ENCODE peak calls at places on chromosomes 11 and 22, in seven cellular contexts. B, N, C, V, J, Y and M are unnamed samples.

GRCh38 chr11:73140213-73141030 is 1.7 kb downstream of the FCHSD2 start:
- DNase-seq in B (no peak), N (peak; percentile 41), C (peak; percentile 60), V (no peak), J (no peak), Y (no peak), M (no peak)

GRCh38 chr11:31967404-31967950 is 123.4 kb upstream of the RCN1 start:
- DNase-seq in B (no peak), N (no peak), C (no peak), V (no peak), J (no peak), Y (no peak), M (no peak)

GRCh38 chr11:132650969-132651720 is 881.2 kb downstream of the OPCML start:
- DNase-seq in B (no peak), N (no peak), C (no peak), V (no peak), J (no peak), Y (no peak), M (no peak)

GRCh38 chr11:113521737-113522517 is 46.7 kb upstream of the DRD2 start:
- DNase-seq in B (no peak), N (no peak), C (no peak), V (no peak), J (no peak), Y (no peak), M (no peak)

GRCh38 chr11:2577071-2578005 is 122.5 kb downstream of the KCNQ1OT1 start:
- DNase-seq in B (peak; percentile 20), N (no peak), C (no peak), V (peak; percentile 52), J (no peak), Y (peak; percentile 65), M (no peak)

GRCh38 chr11:85665756-85666155 is 827 bp upstream of the CREBZF start:
- DNase-seq in B (no peak), N (no peak), C (no peak), V (peak; percentile 39), J (no peak), Y (no peak), M (no peak)

GRCh38 chr11:48116843-48117242 is 99.8 kb upstream of the OR4B1 start:
- DNase-seq in B (no peak), N (no peak), C (peak; percentile 77), V (no peak), J (no peak), Y (no peak), M (no peak)

GRCh38 chr22:35131423-35132050 is 65.6 kb downstream of the ISX start:
- DNase-seq in B (no peak), N (no peak), C (no peak), V (no peak), J (no peak), Y (no peak), M (no peak)

GRCh38 chr11:31958086-31958735 is 132.7 kb upstream of the RCN1 start:
- DNase-seq in B (peak; percentile 47), N (peak; percentile 35), C (peak; percentile 86), V (peak; percentile 69), J (peak; percentile 28), Y (no peak), M (peak; percentile 32)

GRCh38 chr22:29309332-29310064 is 3.0 kb downstream of the GAS2L1 start:
- DNase-seq in B (peak; percentile 72), N (no peak), C (no peak), V (peak; percentile 63), J (no peak), Y (peak; percentile 83), M (no peak)

GRCh38 chr11:2862950-2863618 is 22.5 kb downstream of the CDKN1C start:
- DNase-seq in B (no peak), N (no peak), C (no peak), V (no peak), J (no peak), Y (no peak), M (no peak)

GRCh38 chr11:10305262-10305963 is 540 bp downstream of the ADM start:
- DNase-seq in B (peak; percentile 44), N (no peak), C (no peak), V (peak; percentile 68), J (no peak), Y (no peak), M (peak; percentile 55)

GRCh38 chr11:19218216-19218615 is 16.4 kb upstream of the CSRP3 start:
- DNase-seq in B (no peak), N (no peak), C (no peak), V (no peak), J (no peak), Y (no peak), M (no peak)

GRCh38 chr11:92653448-92653847 is 316.0 kb upstream of the MTNR1B start:
- DNase-seq in B (no peak), N (no peak), C (no peak), V (no peak), J (no peak), Y (no peak), M (no peak)

GRCh38 chr11:69818243-69819108 is 740 bp downstream of the FGF3 start:
- DNase-seq in B (no peak), N (no peak), C (no peak), V (no peak), J (no peak), Y (no peak), M (no peak)

GRCh38 chr11:70503201-70503877 is 105.0 kb downstream of the CTTN start:
- DNase-seq in B (no peak), N (no peak), C (no peak), V (no peak), J (no peak), Y (no peak), M (no peak)

GRCh38 chr11:36451045-36451444 is 59.0 kb downstream of the TRAF6 start:
- DNase-seq in B (no peak), N (no peak), C (no peak), V (no peak), J (no peak), Y (no peak), M (no peak)

GRCh38 chr22:20214853-20215252 is 53.3 kb downstream of the RTN4R start:
- DNase-seq in B (no peak), N (no peak), C (no peak), V (no peak), J (no peak), Y (no peak), M (no peak)

GRCh38 chr22:50250249-50250554 is 863 bp downstream of the HDAC10 start:
- DNase-seq in B (peak; percentile 44), N (no peak), C (no peak), V (no peak), J (no peak), Y (no peak), M (no peak)

GRCh38 chr22:50253046-50253580 is 2.0 kb upstream of the HDAC10 start:
- DNase-seq in B (no peak), N (no peak), C (no peak), V (no peak), J (no peak), Y (no peak), M (no peak)

GRCh38 chr22:50252081-50253045 is 1.3 kb upstream of the HDAC10 start:
- DNase-seq in B (peak; percentile 79), N (peak; percentile 58), C (peak; percentile 87), V (peak; percentile 93), J (peak; percentile 76), Y (no peak), M (peak; percentile 63)

GRCh38 chr22:50250555-50251471 is at the start of gene HDAC10:
- DNase-seq in B (peak; percentile 85), N (no peak), C (peak; percentile 97), V (peak; percentile 93), J (peak; percentile 76), Y (no peak), M (peak; percentile 75)

DNA sequence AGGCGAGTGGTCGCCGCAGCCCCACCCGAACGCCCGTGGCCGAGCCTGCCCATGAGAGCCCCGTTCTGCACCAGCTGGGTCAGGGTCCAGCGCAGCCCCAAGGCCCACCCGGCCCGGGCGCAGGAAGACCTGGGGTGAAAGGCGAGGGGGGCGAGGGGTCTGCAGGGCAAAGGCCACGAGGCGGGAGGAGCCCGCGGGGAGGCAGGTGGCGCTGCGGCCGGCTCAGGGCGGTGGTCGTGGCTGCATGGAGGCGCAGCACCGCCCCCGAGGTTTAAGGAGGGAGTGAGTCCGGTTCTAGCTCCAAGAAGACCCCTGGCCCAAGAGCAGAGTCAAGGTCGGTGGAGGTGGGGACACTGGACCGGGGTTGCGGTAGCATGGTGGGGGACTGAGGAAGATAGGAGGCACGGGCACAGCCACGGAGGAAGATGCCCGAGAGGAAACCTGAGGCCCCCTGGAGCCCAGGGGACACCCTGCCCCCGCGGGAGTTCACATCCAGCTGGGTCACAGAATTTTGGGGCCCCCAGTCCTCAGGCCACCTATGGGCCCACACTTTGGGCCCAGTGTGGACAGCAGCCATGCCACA is 498 bp upstream of the HDAC10 start:
- DNase-seq in B (no peak), N (no peak), C (peak; percentile 71), V (no peak), J (no peak), Y (no peak), M (no peak)
- H3K27ac ChIP-seq in B (peak overlapping the region; percentile 20), N (peak overlapping the region; percentile 89), C (peak overlapping the region; percentile 85), V (peak overlapping the region; percentile 56), J (peak overlapping the region; percentile 13), Y (peak overlapping the region; percentile 25), M (no peak overlapping the region)

DNA sequence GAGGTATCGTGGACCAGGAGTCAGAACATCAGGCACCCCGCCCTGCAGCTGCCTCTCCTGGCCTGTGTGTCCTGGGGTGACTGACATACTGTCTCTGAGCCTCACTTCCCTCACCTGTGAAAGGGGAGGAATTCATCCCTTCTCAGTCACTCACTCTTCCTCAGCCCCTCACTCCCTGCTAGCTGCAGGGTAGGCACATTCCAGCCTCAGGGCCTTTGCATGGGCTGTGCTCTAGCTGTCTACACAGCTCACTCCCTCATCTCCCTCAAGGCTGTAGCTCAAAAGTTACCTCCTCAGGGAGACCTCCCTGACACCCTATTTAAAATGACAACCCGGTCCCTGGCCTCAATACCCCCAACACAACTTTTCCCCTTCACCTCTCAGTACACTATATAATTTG is 2.5 kb downstream of the TP53I11 start:
- DNase-seq in B (no peak), N (no peak), C (no peak), V (no peak), J (no peak), Y (no peak), M (no peak)
- H3K27ac ChIP-seq in B (no peak overlapping the region), N (peak overlapping the region; percentile 93), C (no peak overlapping the region), V (no peak overlapping the region), J (no peak overlapping the region), Y (no peak overlapping the region), M (no peak overlapping the region)

GRCh38 chr22:17939579-17939978 is 84.8 kb downstream of the MICAL3 start:
- DNase-seq in B (no peak), N (no peak), C (no peak), V (no peak), J (no peak), Y (no peak), M (no peak)
- H3K27ac ChIP-seq in B (no peak overlapping the region), N (no peak overlapping the region), C (peak overlapping the region; percentile 79), V (no peak overlapping the region), J (no peak overlapping the region), Y (no peak overlapping the region), M (no peak overlapping the region)

GRCh38 chr11:94879006-94879405 is 94.3 kb downstream of the CWC15 start:
- DNase-seq in B (no peak), N (no peak), C (no peak), V (no peak), J (no peak), Y (peak; percentile 57), M (no peak)

GRCh38 chr11:94877446-94878200 is 95.7 kb downstream of the CWC15 start:
- DNase-seq in B (no peak), N (no peak), C (no peak), V (no peak), J (no peak), Y (peak; percentile 38), M (no peak)

GRCh38 chr11:94873910-94874575 is 99.3 kb downstream of the CWC15 start:
- DNase-seq in B (no peak), N (no peak), C (no peak), V (no peak), J (no peak), Y (peak; percentile 66), M (no peak)

GRCh38 chr11:94876645-94877445 is 96.5 kb downstream of the CWC15 start:
- DNase-seq in B (peak; percentile 33), N (peak; percentile 88), C (no peak), V (peak; percentile 74), J (peak; percentile 38), Y (peak; percentile 86), M (no peak)

GRCh38 chr11:94876222-94876621 is 97.1 kb downstream of the CWC15 start:
- DNase-seq in B (no peak), N (no peak), C (no peak), V (no peak), J (no peak), Y (peak; percentile 43), M (no peak)
- H3K27ac ChIP-seq in B (no peak overlapping the region), N (peak overlapping the region; percentile 68), C (no peak overlapping the region), V (peak overlapping the region; percentile 64), J (no peak overlapping the region), Y (no peak overlapping the region), M (no peak overlapping the region)